ENCODE peak calls at places on chromosomes 5 and 9, in seven cellular contexts. One of them, this sample, is unnamed. For H3K36me3, the result is how much of the 10 kb centered on the place peaks cover.

GRCh38 chr9:116421006-116421538 is 266.0 kb upstream of the TRIM32 start:
- DNase-seq in left ventricle myocardium inferior: no peak
- DNase-seq in cardiac muscle cell: peak
- DNase-seq in bronchial epithelial cell: peak
- DNase-seq in right atrium auricular region: no peak
- DNase-seq in SK-N-SH: no peak
- DNase-seq in HepG2: no peak
- DNase-seq in this sample: no peak

GRCh38 chr5:105168806-105169205 is 1606.2 kb upstream of the NUDT12 start:
- DNase-seq in left ventricle myocardium inferior: no peak
- DNase-seq in cardiac muscle cell: no peak
- DNase-seq in bronchial epithelial cell: no peak
- DNase-seq in right atrium auricular region: no peak
- DNase-seq in SK-N-SH: no peak
- DNase-seq in HepG2: no peak
- DNase-seq in this sample: no peak

GRCh38 chr9:107144475-107144874 is 138.6 kb upstream of the RAD23B start:
- DNase-seq in left ventricle myocardium inferior: no peak
- DNase-seq in cardiac muscle cell: no peak
- DNase-seq in bronchial epithelial cell: no peak
- DNase-seq in right atrium auricular region: no peak
- DNase-seq in SK-N-SH: no peak
- DNase-seq in HepG2: no peak
- DNase-seq in this sample: no peak

GRCh38 chr9:75299324-75299723 is 211.0 kb downstream of the OSTF1 start:
- DNase-seq in left ventricle myocardium inferior: no peak
- DNase-seq in cardiac muscle cell: no peak
- DNase-seq in bronchial epithelial cell: no peak
- DNase-seq in right atrium auricular region: no peak
- DNase-seq in SK-N-SH: no peak
- DNase-seq in HepG2: peak
- DNase-seq in this sample: no peak

GRCh38 chr5:138438724-138439536 is at the start of gene REEP2:
- DNase-seq in left ventricle myocardium inferior: peak
- DNase-seq in cardiac muscle cell: peak
- DNase-seq in bronchial epithelial cell: peak
- DNase-seq in right atrium auricular region: no peak
- DNase-seq in SK-N-SH: peak
- DNase-seq in HepG2: no peak
- DNase-seq in this sample: no peak

GRCh38 chr5:1874820-1875219 is 7.9 kb downstream of the IRX4 start:
- DNase-seq in left ventricle myocardium inferior: no peak
- DNase-seq in cardiac muscle cell: no peak
- DNase-seq in bronchial epithelial cell: no peak
- DNase-seq in right atrium auricular region: no peak
- DNase-seq in SK-N-SH: no peak
- DNase-seq in HepG2: no peak
- DNase-seq in this sample: no peak

GRCh38 chr9:119365291-119366027 is 3.8 kb downstream of the BRINP1 start:
- DNase-seq in left ventricle myocardium inferior: no peak
- DNase-seq in cardiac muscle cell: peak
- DNase-seq in bronchial epithelial cell: peak
- DNase-seq in right atrium auricular region: no peak
- DNase-seq in SK-N-SH: peak
- DNase-seq in HepG2: peak
- DNase-seq in this sample: no peak

GRCh38 chr9:124869466-124869985 is 7.6 kb downstream of the ARPC5L start:
- DNase-seq in left ventricle myocardium inferior: no peak
- DNase-seq in cardiac muscle cell: no peak
- DNase-seq in bronchial epithelial cell: no peak
- DNase-seq in right atrium auricular region: no peak
- DNase-seq in SK-N-SH: peak
- DNase-seq in HepG2: no peak
- DNase-seq in this sample: no peak

GRCh38 chr5:149422429-149423286 is 43.6 kb upstream of the IL17B start:
- DNase-seq in left ventricle myocardium inferior: peak
- DNase-seq in cardiac muscle cell: peak
- DNase-seq in bronchial epithelial cell: no peak
- DNase-seq in right atrium auricular region: peak
- DNase-seq in SK-N-SH: peak
- DNase-seq in HepG2: peak
- DNase-seq in this sample: no peak

GRCh38 chr5:61933787-61934626 is 372.0 kb upstream of the KIF2A start:
- DNase-seq in left ventricle myocardium inferior: no peak
- DNase-seq in cardiac muscle cell: peak
- DNase-seq in bronchial epithelial cell: peak
- DNase-seq in right atrium auricular region: no peak
- DNase-seq in SK-N-SH: peak
- DNase-seq in HepG2: peak
- DNase-seq in this sample: peak

GRCh38 chr9:84357235-84357634 is 16.7 kb upstream of the SLC28A3 start:
- DNase-seq in left ventricle myocardium inferior: no peak
- DNase-seq in cardiac muscle cell: peak
- DNase-seq in bronchial epithelial cell: peak
- DNase-seq in right atrium auricular region: no peak
- DNase-seq in SK-N-SH: no peak
- DNase-seq in HepG2: no peak
- DNase-seq in this sample: no peak

GRCh38 chr9:112059145-112059979 is 115.7 kb downstream of the SUSD1 start:
- DNase-seq in left ventricle myocardium inferior: no peak
- DNase-seq in cardiac muscle cell: peak
- DNase-seq in bronchial epithelial cell: peak
- DNase-seq in right atrium auricular region: no peak
- DNase-seq in SK-N-SH: no peak
- DNase-seq in HepG2: peak
- DNase-seq in this sample: no peak

GRCh38 chr5:152527358-152528048 is 122.4 kb upstream of the NMUR2 start:
- DNase-seq in left ventricle myocardium inferior: no peak
- DNase-seq in cardiac muscle cell: no peak
- DNase-seq in bronchial epithelial cell: no peak
- DNase-seq in right atrium auricular region: no peak
- DNase-seq in SK-N-SH: no peak
- DNase-seq in HepG2: no peak
- DNase-seq in this sample: no peak

GRCh38 chr5:51622161-51622790 is 239.0 kb downstream of the ISL1 start:
- DNase-seq in left ventricle myocardium inferior: no peak
- DNase-seq in cardiac muscle cell: no peak
- DNase-seq in bronchial epithelial cell: no peak
- DNase-seq in right atrium auricular region: no peak
- DNase-seq in SK-N-SH: no peak
- DNase-seq in HepG2: no peak
- DNase-seq in this sample: no peak

GRCh38 chr9:75615284-75615683 is 275.2 kb upstream of the PCSK5 start:
- DNase-seq in left ventricle myocardium inferior: no peak
- DNase-seq in cardiac muscle cell: no peak
- DNase-seq in bronchial epithelial cell: peak
- DNase-seq in right atrium auricular region: no peak
- DNase-seq in SK-N-SH: no peak
- DNase-seq in HepG2: no peak
- DNase-seq in this sample: no peak

GRCh38 chr5:96657068-96657467 is 5.1 kb upstream of the CAST start:
- DNase-seq in left ventricle myocardium inferior: no peak
- DNase-seq in cardiac muscle cell: peak
- DNase-seq in bronchial epithelial cell: peak
- DNase-seq in right atrium auricular region: peak
- DNase-seq in SK-N-SH: no peak
- DNase-seq in HepG2: peak
- DNase-seq in this sample: peak

GRCh38 chr5:1336106-1336561 is 8.8 kb downstream of the CLPTM1L start:
- DNase-seq in left ventricle myocardium inferior: no peak
- DNase-seq in cardiac muscle cell: no peak
- DNase-seq in bronchial epithelial cell: no peak
- DNase-seq in right atrium auricular region: no peak
- DNase-seq in SK-N-SH: no peak
- DNase-seq in HepG2: no peak
- DNase-seq in this sample: no peak

GRCh38 chr5:133251296-133252132 is 199.7 kb downstream of the HSPA4 start:
- DNase-seq in left ventricle myocardium inferior: no peak
- DNase-seq in cardiac muscle cell: no peak
- DNase-seq in bronchial epithelial cell: peak
- DNase-seq in right atrium auricular region: no peak
- DNase-seq in SK-N-SH: no peak
- DNase-seq in HepG2: peak
- DNase-seq in this sample: no peak

GRCh38 chr5:159547466-159548195 is 217.3 kb upstream of the IL12B start:
- DNase-seq in left ventricle myocardium inferior: no peak
- DNase-seq in cardiac muscle cell: peak
- DNase-seq in bronchial epithelial cell: no peak
- DNase-seq in right atrium auricular region: no peak
- DNase-seq in SK-N-SH: no peak
- DNase-seq in HepG2: no peak
- DNase-seq in this sample: no peak

GRCh38 chr5:159504857-159505304 is 174.6 kb upstream of the IL12B start:
- DNase-seq in left ventricle myocardium inferior: peak
- DNase-seq in cardiac muscle cell: peak
- DNase-seq in bronchial epithelial cell: peak
- DNase-seq in right atrium auricular region: peak
- DNase-seq in SK-N-SH: no peak
- DNase-seq in HepG2: no peak
- DNase-seq in this sample: no peak

GRCh38 chr5:124790261-124790894 is 43.9 kb upstream of the ZNF608 start:
- DNase-seq in left ventricle myocardium inferior: no peak
- DNase-seq in cardiac muscle cell: peak
- DNase-seq in bronchial epithelial cell: peak
- DNase-seq in right atrium auricular region: no peak
- DNase-seq in SK-N-SH: no peak
- DNase-seq in HepG2: no peak
- DNase-seq in this sample: no peak

GRCh38 chr5:72844218-72844603 is 27.8 kb downstream of the TNPO1 start:
- DNase-seq in left ventricle myocardium inferior: no peak
- DNase-seq in cardiac muscle cell: no peak
- DNase-seq in bronchial epithelial cell: no peak
- DNase-seq in right atrium auricular region: no peak
- DNase-seq in SK-N-SH: no peak
- DNase-seq in HepG2: no peak
- DNase-seq in this sample: no peak

GRCh38 chr5:141507387-141508091 is 18.7 kb downstream of the PCDHGC5 start:
- DNase-seq in left ventricle myocardium inferior: peak
- DNase-seq in cardiac muscle cell: peak
- DNase-seq in bronchial epithelial cell: no peak
- DNase-seq in right atrium auricular region: no peak
- DNase-seq in SK-N-SH: peak
- DNase-seq in HepG2: no peak
- DNase-seq in this sample: no peak

GRCh38 chr5:10319202-10319851 is 11.6 kb upstream of the CMBL start:
- DNase-seq in left ventricle myocardium inferior: no peak
- DNase-seq in cardiac muscle cell: peak
- DNase-seq in bronchial epithelial cell: no peak
- DNase-seq in right atrium auricular region: no peak
- DNase-seq in SK-N-SH: no peak
- DNase-seq in HepG2: peak
- DNase-seq in this sample: no peak

DNA sequence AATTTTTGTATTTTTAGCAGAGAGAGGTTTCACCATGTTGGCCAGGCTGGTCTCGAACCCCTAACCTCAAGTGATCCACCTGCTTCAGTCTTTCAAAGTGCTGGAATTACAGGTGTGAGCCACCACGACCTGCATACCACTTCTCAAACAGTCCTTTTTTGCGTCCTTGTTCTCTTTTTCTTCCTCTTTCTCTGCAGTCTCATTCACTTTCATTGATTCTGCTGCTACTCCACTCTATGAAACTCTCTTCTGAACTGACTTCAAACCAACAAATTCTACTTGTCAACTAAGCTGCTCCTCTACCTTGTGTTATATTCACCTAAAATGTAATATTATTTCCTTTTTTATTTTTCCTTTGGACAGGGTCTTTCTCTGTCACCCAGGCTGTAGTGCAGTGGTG is 7.9 kb downstream of the NSD1 start:
- DNase-seq in left ventricle myocardium inferior: no peak
- DNase-seq in cardiac muscle cell: no peak
- DNase-seq in bronchial epithelial cell: no peak
- DNase-seq in right atrium auricular region: no peak
- DNase-seq in SK-N-SH: no peak
- DNase-seq in HepG2: no peak
- DNase-seq in this sample: no peak
- H3K36me3 ChIP-seq in left ventricle myocardium inferior: half or more
- H3K36me3 ChIP-seq in cardiac muscle cell: under half
- H3K36me3 ChIP-seq in bronchial epithelial cell: under half
- H3K36me3 ChIP-seq in right atrium auricular region: under half
- H3K36me3 ChIP-seq in SK-N-SH: under half
- H3K36me3 ChIP-seq in HepG2: under half
- H3K36me3 ChIP-seq in this sample: under half

GRCh38 chr9:28951945-28952344 is 1378.7 kb upstream of the C9orf72 start:
- DNase-seq in left ventricle myocardium inferior: no peak
- DNase-seq in cardiac muscle cell: no peak
- DNase-seq in bronchial epithelial cell: peak
- DNase-seq in right atrium auricular region: no peak
- DNase-seq in SK-N-SH: no peak
- DNase-seq in HepG2: peak
- DNase-seq in this sample: no peak
- TF ChIP-seq CTCF in left ventricle myocardium inferior: no peak
- TF ChIP-seq CTCF in cardiac muscle cell: no peak
- TF ChIP-seq CTCF in bronchial epithelial cell: peak
- TF ChIP-seq CTCF in right atrium auricular region: no peak
- TF ChIP-seq CTCF in SK-N-SH: peak
- TF ChIP-seq CTCF in HepG2: peak
- TF ChIP-seq CTCF in this sample: peak

DNA sequence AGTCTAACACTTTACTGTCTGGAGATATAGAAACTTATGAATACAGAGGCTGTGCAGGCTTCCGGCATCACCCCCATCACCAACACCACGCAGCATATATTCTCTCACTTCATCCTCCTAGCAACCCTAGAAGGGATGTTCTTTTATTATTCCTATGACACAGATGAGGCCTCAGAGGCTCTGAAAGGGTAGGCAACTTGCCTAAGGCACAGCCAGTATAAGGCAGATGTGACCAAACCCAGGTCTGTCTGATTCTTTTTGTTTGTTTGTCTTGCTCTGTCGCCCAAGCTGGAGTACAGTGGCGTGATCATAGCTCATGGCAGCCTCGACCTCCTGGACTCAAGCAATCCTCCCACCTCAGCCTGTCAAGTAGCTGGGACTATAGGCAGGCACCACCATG is 22.8 kb upstream of the CORO2A start:
- DNase-seq in left ventricle myocardium inferior: no peak
- DNase-seq in cardiac muscle cell: no peak
- DNase-seq in bronchial epithelial cell: no peak
- DNase-seq in right atrium auricular region: no peak
- DNase-seq in SK-N-SH: no peak
- DNase-seq in HepG2: no peak
- DNase-seq in this sample: no peak
- H3K36me3 ChIP-seq in left ventricle myocardium inferior: under half
- H3K36me3 ChIP-seq in cardiac muscle cell: under half
- H3K36me3 ChIP-seq in bronchial epithelial cell: half or more
- H3K36me3 ChIP-seq in right atrium auricular region: under half
- H3K36me3 ChIP-seq in SK-N-SH: under half
- H3K36me3 ChIP-seq in HepG2: under half
- H3K36me3 ChIP-seq in this sample: under half

GRCh38 chr9:15307523-15307841 is 466 bp upstream of the TTC39B start:
- DNase-seq in left ventricle myocardium inferior: no peak
- DNase-seq in cardiac muscle cell: no peak
- DNase-seq in bronchial epithelial cell: no peak
- DNase-seq in right atrium auricular region: no peak
- DNase-seq in SK-N-SH: no peak
- DNase-seq in HepG2: no peak
- DNase-seq in this sample: no peak
- TF ChIP-seq CTCF in left ventricle myocardium inferior: no peak
- TF ChIP-seq CTCF in cardiac muscle cell: no peak
- TF ChIP-seq CTCF in bronchial epithelial cell: no peak
- TF ChIP-seq CTCF in right atrium auricular region: no peak
- TF ChIP-seq CTCF in SK-N-SH: no peak
- TF ChIP-seq CTCF in HepG2: peak
- TF ChIP-seq CTCF in this sample: no peak

GRCh38 chr9:92033307-92033706 is 81.9 kb downstream of the SPTLC1 start:
- DNase-seq in left ventricle myocardium inferior: no peak
- DNase-seq in cardiac muscle cell: no peak
- DNase-seq in bronchial epithelial cell: no peak
- DNase-seq in right atrium auricular region: no peak
- DNase-seq in SK-N-SH: no peak
- DNase-seq in HepG2: no peak
- DNase-seq in this sample: no peak
- H3K36me3 ChIP-seq in left ventricle myocardium inferior: half or more
- H3K36me3 ChIP-seq in cardiac muscle cell: under half
- H3K36me3 ChIP-seq in bronchial epithelial cell: under half
- H3K36me3 ChIP-seq in right atrium auricular region: half or more
- H3K36me3 ChIP-seq in SK-N-SH: half or more
- H3K36me3 ChIP-seq in HepG2: under half
- H3K36me3 ChIP-seq in this sample: under half